ENCODE peak calls at places on chromosomes 3 and 15, in seven cellular contexts. Q, Z, B, O, S, C and R are unnamed samples. For H3K9me3 and H3K4me1, the result is how much of the 10 kb centered on the place peaks cover.

GRCh38 chr3:47578691-47579632 is at the start of gene CSPG5:
- DNase-seq in B (no peak), O (no peak), S (no peak), C (no peak), Q (no peak), Z (no peak), R (no peak)

GRCh38 chr15:94119923-94120775 is 111.2 kb upstream of the MCTP2 start:
- DNase-seq in Q (peak), S (peak), B (peak), O (peak), Z (peak), C (peak), R (peak)

GRCh38 chr3:82641701-82642100 is 880.3 kb upstream of the GBE1 start:
- DNase-seq in O (no peak), C (no peak), Q (no peak), Z (no peak), B (no peak), S (no peak), R (no peak)

GRCh38 chr15:77691607-77692006 is 58.9 kb upstream of the LINGO1 start:
- DNase-seq in O (no peak), B (no peak), Z (no peak), Q (no peak), C (no peak), S (no peak), R (no peak)

GRCh38 chr3:67790043-67790442 is 135.6 kb upstream of the SUCLG2 start:
- DNase-seq in B (peak), Z (peak), S (peak), Q (no peak), O (peak), C (peak), R (peak)

GRCh38 chr15:40759961-40760360 is 3.9 kb upstream of the GCHFR start:
- DNase-seq in C (no peak), Z (no peak), B (no peak), O (peak), Q (no peak), S (no peak), R (no peak)

GRCh38 chr3:61565569-61565968 is 4.2 kb downstream of the PTPRG start:
- DNase-seq in S (peak), C (no peak), Q (no peak), B (no peak), O (no peak), Z (no peak), R (no peak)

GRCh38 chr3:115823083-115823482 is 199.8 kb downstream of the GAP43 start:
- DNase-seq in Z (no peak), B (no peak), O (no peak), S (no peak), Q (no peak), C (no peak), R (no peak)

DNA sequence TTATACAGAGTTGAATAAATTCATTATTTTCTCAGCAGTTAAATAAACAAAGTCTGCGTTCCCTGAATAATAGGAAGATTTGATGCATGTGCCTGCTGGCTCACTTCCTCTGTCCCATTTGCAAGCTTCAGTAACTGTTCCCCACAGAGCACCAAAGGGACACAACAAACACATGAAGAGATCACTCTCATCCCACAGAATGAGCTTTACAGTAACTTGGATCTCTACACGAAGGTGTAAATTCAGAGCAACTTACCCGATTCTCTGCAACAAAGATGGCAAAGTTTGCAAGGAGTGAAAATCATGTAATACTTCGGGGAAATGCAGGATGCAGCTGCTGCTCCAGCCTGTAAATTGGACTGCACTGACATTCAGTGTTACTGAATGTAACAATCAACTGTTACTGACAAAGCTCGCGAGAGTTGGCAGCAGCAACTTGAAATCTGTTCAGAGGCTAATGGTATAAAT is at the start of gene BCHE:
- DNase-seq in O (no peak), Q (no peak), C (peak), Z (no peak), B (peak), S (peak), R (no peak)
- H3K4me3 ChIP-seq in O (no peak), Q (no peak), C (peak), Z (no peak), B (peak), S (no peak), R (no peak)

DNA sequence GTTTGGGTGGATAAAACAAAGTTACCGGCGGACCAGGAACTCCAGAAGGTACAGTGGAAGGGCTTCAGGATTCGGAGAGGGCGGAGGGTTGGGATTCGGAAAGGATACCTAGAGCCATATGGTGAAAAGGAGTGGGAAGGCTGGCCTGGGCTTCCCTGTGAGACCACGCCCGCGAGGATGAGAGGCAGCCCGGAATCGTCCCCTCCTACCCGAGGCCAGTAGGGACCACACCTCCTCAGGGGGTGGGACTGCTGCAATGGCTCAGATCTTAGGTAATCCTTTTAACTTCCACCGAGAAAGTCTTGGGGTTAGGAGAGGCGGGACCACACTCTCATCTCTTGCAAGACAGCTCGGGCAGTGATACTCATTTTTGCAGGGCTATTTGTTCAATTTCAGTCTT is 511.3 kb downstream of the OCA2 start:
- DNase-seq in Z (no peak), O (no peak), Q (no peak), B (no peak), S (no peak), C (no peak), R (no peak)
- H3K9me3 ChIP-seq in Z (under half), O (under half), Q (under half), B (under half), S (under half), C (under half), R (under half)

GRCh38 chr3:16909802-16910201 is 25.0 kb downstream of the PLCL2 start:
- DNase-seq in S (no peak), O (no peak), Q (no peak), Z (no peak), B (no peak), C (no peak), R (no peak)
- H3K4me1 ChIP-seq in S (under half), O (half or more), Q (under half), Z (under half), B (under half), C (under half), R (half or more)

GRCh38 chr15:60396964-60397771 is 618 bp downstream of the ANXA2 start:
- DNase-seq in O (peak), Z (peak), Q (peak), S (peak), B (peak), C (peak), R (peak)

GRCh38 chr15:60395276-60396011 is 2.3 kb downstream of the ANXA2 start:
- DNase-seq in Z (no peak), S (no peak), O (no peak), Q (no peak), B (no peak), C (no peak), R (no peak)

GRCh38 chr15:60396560-60396963 is 1.2 kb downstream of the ANXA2 start:
- DNase-seq in Q (no peak), O (no peak), B (no peak), C (no peak), S (no peak), Z (peak), R (no peak)

GRCh38 chr15:60397772-60398445 is at the start of gene ANXA2:
- DNase-seq in Z (peak), B (peak), O (peak), C (peak), Q (peak), S (peak), R (peak)

DNA sequence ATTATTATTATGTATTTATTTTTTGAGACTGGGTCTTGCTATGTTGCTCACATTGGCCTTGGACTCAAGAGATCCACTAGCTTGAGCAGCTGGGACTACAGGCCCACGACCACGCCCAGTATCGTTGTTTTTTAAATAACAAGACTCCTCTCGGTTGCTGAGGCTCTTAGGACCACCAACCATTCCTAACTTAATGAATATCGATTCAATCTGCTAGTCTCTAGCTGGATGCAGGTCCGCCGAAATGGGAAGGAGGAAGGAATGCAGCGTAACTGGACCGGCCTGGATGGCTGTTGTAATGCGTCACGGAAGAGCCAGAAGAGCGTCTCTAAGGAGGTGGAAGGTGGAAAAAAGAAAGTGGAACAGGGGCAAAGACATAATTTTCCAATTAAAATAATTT is 1.7 kb downstream of the ANXA2 start:
- DNase-seq in C (no peak), O (no peak), Z (no peak), Q (no peak), B (no peak), S (no peak), R (no peak)
- H3K4me3 ChIP-seq in C (peak), O (no peak), Z (peak), Q (peak), B (peak), S (peak), R (peak)